ENCODE peak calls at places on chromosomes 5 and 9, in ten cellular contexts. T is MM.1S; E is fibroblast of lung; X is CD8-positive, alpha-beta memory T cell; Q is heart left ventricle; G is SJSA1; D is trophoblast cell; S is Karpas-422; Y is CD4-positive, alpha-beta memory T cell; H is prostate gland. M is an unnamed sample.

GRCh38 chr5:398475-399295 is 44.3 kb upstream of the EXOC3 start:
- DNase-seq in E (no peak), Y (no peak), T (no peak), S (no peak), G (peak; percentile 49), X (no peak), D (no peak), H (peak; percentile 3), Q (no peak), M (no peak)

GRCh38 chr9:134472256-134472655 is 146.0 kb downstream of the RXRA start:
- DNase-seq in Q (no peak), H (no peak), D (no peak), S (no peak), Y (no peak), E (no peak), X (no peak), G (no peak), T (no peak), M (no peak)

GRCh38 chr5:54390015-54390414 is 65.5 kb upstream of the HSPB3 start:
- DNase-seq in S (no peak), Q (peak; percentile 41), D (no peak), X (no peak), E (peak; percentile 92), H (peak; percentile 76), T (no peak), Y (no peak), G (peak; percentile 84), M (no peak)

GRCh38 chr5:9765421-9765820 is 135.3 kb upstream of the TAS2R1 start:
- DNase-seq in X (no peak), E (peak; percentile 46), Y (no peak), Q (no peak), H (no peak), S (no peak), T (no peak), D (no peak), G (no peak), M (no peak)

GRCh38 chr5:79202076-79202475 is 33.9 kb upstream of the JMY start:
- DNase-seq in Y (no peak), D (peak; percentile 36), X (no peak), G (no peak), Q (no peak), T (no peak), S (no peak), H (no peak), E (peak; percentile 80), M (no peak)

GRCh38 chr9:69615880-69616279 is 56.3 kb downstream of the APBA1 start:
- DNase-seq in Q (no peak), T (no peak), G (no peak), X (no peak), H (no peak), Y (no peak), D (no peak), E (no peak), S (no peak), M (no peak)

GRCh38 chr9:20684865-20685696 is 1.0 kb downstream of the FOCAD start:
- DNase-seq in Q (no peak), Y (no peak), E (peak; percentile 73), S (no peak), X (no peak), D (peak; percentile 20), G (no peak), H (peak; percentile 23), T (no peak), M (no peak)

GRCh38 chr9:129306318-129306973 is 128.4 kb upstream of the IER5L start:
- DNase-seq in H (no peak), T (no peak), E (no peak), D (no peak), X (no peak), G (no peak), S (no peak), Y (no peak), Q (no peak), M (no peak)

GRCh38 chr5:141258464-141258863 is 13.3 kb downstream of the PCDHB15 start:
- DNase-seq in G (no peak), T (no peak), X (no peak), Q (no peak), D (no peak), E (no peak), S (no peak), Y (no peak), H (no peak), M (no peak)

GRCh38 chr5:141260458-141261237 is 15.5 kb downstream of the PCDHB15 start:
- DNase-seq in Y (no peak), Q (no peak), G (no peak), E (no peak), H (no peak), D (no peak), S (peak; percentile 48), T (no peak), X (no peak), M (no peak)

GRCh38 chr5:141261238-141261546 is 16.0 kb downstream of the PCDHB15 start:
- DNase-seq in Q (no peak), T (no peak), X (no peak), E (no peak), G (no peak), Y (no peak), S (no peak), H (no peak), D (no peak), M (no peak)

GRCh38 chr5:141258948-141259347 is 13.8 kb downstream of the PCDHB15 start:
- DNase-seq in E (no peak), D (no peak), H (no peak), S (no peak), Y (no peak), T (no peak), X (no peak), G (no peak), Q (no peak), M (no peak)
- H3K9me3 ChIP-seq in E (no peaks in the 10 kb centered on the region), D (peaks cover 8% of the 10 kb centered on the region), H (no peaks in the 10 kb centered on the region), S (peaks cover 64% of the 10 kb centered on the region), Y (peaks cover 9% of the 10 kb centered on the region), T (peaks cover 4% of the 10 kb centered on the region), X (peaks cover 36% of the 10 kb centered on the region), G (peaks cover 58% of the 10 kb centered on the region), Q (peaks cover 100% of the 10 kb centered on the region), M (peaks cover 31% of the 10 kb centered on the region)

DNA sequence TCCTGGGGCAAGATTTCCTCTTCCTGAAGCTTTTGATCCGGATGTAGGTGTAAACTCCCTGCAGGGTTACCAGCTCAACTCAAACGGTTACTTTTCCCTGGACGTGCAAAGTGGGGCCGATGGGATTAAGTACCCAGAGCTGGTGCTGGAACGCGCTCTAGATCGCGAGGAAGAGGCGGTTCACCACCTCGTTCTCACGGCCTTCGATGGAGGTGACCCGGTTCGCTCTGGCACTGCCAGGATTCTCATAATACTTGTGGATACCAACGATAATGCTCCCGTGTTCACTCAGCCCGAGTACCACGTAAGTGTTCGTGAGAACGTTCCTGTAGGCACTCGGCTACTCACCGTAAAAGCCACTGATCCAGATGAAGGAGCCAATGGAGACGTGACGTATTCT is 820 bp downstream of the PCDHGA4 start:
- DNase-seq in E (no peak), Q (no peak), T (no peak), Y (no peak), X (no peak), S (no peak), D (no peak), H (no peak), G (no peak), M (no peak)
- H3K9me3 ChIP-seq in E (no peaks in the 10 kb centered on the region), Q (peaks cover 76% of the 10 kb centered on the region), T (no peaks in the 10 kb centered on the region), Y (no peaks in the 10 kb centered on the region), X (no peaks in the 10 kb centered on the region), S (peaks cover 13% of the 10 kb centered on the region), D (peaks cover 35% of the 10 kb centered on the region), H (no peaks in the 10 kb centered on the region), G (peaks cover 27% of the 10 kb centered on the region), M (peaks cover 3% of the 10 kb centered on the region)

GRCh38 chr5:64513492-64513891 is 7.7 kb downstream of the RGS7BP start:
- DNase-seq in Q (no peak), G (no peak), S (no peak), E (no peak), Y (no peak), D (no peak), T (no peak), X (no peak), H (no peak), M (no peak)

GRCh38 chr5:64506567-64507321 is 929 bp downstream of the RGS7BP start:
- DNase-seq in Y (no peak), X (no peak), G (no peak), S (no peak), H (no peak), D (no peak), Q (no peak), T (no peak), E (no peak), M (no peak)

GRCh38 chr5:64514620-64515019 is 8.8 kb downstream of the RGS7BP start:
- DNase-seq in G (no peak), Y (no peak), H (no peak), X (no peak), Q (no peak), E (no peak), S (no peak), D (no peak), T (no peak), M (no peak)

GRCh38 chr5:64505769-64506566 is at the start of gene RGS7BP:
- DNase-seq in D (no peak), H (peak; percentile 26), S (no peak), Y (no peak), T (no peak), Q (peak; percentile 48), G (no peak), E (peak; percentile 55), X (no peak), M (no peak)

DNA sequence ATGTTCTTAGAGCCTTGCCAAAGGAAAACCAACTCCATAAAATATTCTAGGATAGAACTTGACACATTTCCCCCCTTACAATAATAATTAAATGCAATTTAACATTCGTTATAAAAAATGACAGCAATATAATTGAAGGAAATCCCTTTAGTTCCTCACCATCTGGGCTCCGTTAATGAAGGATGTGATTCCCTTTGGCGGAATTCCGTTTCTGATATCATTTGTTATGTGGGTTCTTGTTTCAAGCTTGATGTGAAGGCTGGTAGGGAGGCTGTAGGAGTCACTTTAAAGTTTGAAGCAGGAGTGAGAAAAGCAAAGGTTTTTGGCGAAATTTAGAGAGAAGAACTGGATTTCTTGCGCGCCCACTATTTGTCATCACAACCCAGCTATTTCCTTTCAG is 4.0 kb downstream of the RGS7BP start:
- DNase-seq in X (no peak), T (no peak), Y (no peak), H (no peak), E (no peak), Q (no peak), S (no peak), D (no peak), G (no peak), M (no peak)
- H3K9me3 ChIP-seq in X (no peaks in the 10 kb centered on the region), T (no peaks in the 10 kb centered on the region), Y (no peaks in the 10 kb centered on the region), H (no peaks in the 10 kb centered on the region), E (no peaks in the 10 kb centered on the region), Q (no peaks in the 10 kb centered on the region), S (no peaks in the 10 kb centered on the region), D (peaks cover 2% of the 10 kb centered on the region), G (no peaks in the 10 kb centered on the region), M (no peaks in the 10 kb centered on the region)

GRCh38 chr5:141422742-141423291 is 2.0 kb downstream of the PCDHGA11 start:
- DNase-seq in D (no peak), E (no peak), S (no peak), Q (no peak), H (no peak), X (no peak), G (no peak), T (no peak), Y (no peak), M (no peak)

GRCh38 chr5:141430332-141431113 is at the start of gene PCDHGA12:
- DNase-seq in G (no peak), E (peak; percentile 82), D (peak; percentile 12), Q (peak; percentile 71), H (no peak), X (no peak), S (no peak), T (peak; percentile 86), Y (no peak), M (no peak)

GRCh38 chr5:141431286-141431685 is 979 bp downstream of the PCDHGA12 start:
- DNase-seq in T (no peak), H (no peak), S (no peak), G (no peak), E (peak; percentile 46), Q (no peak), X (no peak), D (no peak), Y (no peak), M (no peak)

DNA sequence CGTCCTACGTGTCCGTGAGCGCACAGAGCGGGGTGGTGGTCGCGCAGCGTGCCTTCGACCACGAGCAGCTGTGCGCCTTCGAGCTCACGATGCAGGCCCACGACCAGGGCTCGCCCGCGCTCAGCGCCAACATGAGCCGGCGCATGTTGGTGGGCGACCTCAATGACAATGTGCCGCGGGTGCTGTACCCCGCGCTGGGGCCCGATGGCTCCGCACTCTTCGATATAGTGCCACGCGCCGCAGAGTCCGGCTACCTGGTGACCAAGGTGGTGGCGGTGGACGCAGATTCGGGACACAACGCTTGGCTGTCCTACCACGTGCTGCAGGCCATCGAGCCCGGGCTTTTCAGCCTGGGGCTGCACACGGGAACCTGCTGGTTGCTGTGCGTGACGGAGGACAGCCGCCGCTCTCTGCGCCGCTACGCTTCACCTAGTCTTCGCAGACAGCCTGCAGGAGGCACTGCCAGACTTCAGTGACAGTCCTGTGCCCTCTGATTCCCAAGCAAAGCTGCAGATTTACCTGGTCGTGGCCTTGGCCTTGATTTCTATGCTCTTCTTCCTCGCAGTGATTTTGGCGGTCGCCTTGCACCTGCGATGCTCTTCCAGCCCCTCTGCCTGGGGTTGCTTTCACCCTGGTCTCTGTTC is 2.4 kb upstream of the PCDHGA12 start:
- DNase-seq in E (no peak), Y (no peak), Q (no peak), S (no peak), H (no peak), D (no peak), G (no peak), T (no peak), X (no peak), M (no peak)
- H3K9me3 ChIP-seq in E (peaks cover 8% of the 10 kb centered on the region), Y (no peaks in the 10 kb centered on the region), Q (peaks cover 95% of the 10 kb centered on the region), S (peaks cover 13% of the 10 kb centered on the region), H (peaks cover 9% of the 10 kb centered on the region), D (peaks cover 42% of the 10 kb centered on the region), G (peaks cover 31% of the 10 kb centered on the region), T (no peaks in the 10 kb centered on the region), X (peaks cover 9% of the 10 kb centered on the region), M (peaks cover 8% of the 10 kb centered on the region)